ENCODE peak calls at places on chromosomes 1 and 21, in seven cellular contexts. X is ACHN, R is upper lobe of left lung, E is psoas muscle, J is G401, S is occipital lobe, V is NCI-H1694. F is an unnamed sample.

GRCh38 chr1:17460265-17460664 is 20.8 kb upstream of the RCC2 start:
- DNase-seq in X (peak), R (no peak), E (no peak), J (no peak), S (no peak), V (no peak), F (no peak)

GRCh38 chr1:56448937-56449336 is 130.4 kb downstream of the PLPP3 start:
- DNase-seq in X (no peak), R (no peak), E (peak), J (no peak), S (no peak), V (no peak), F (no peak)

GRCh38 chr1:221801773-221802516 is 60.1 kb upstream of the DUSP10 start:
- DNase-seq in X (peak), R (no peak), E (no peak), J (no peak), S (no peak), V (no peak), F (no peak)

GRCh38 chr1:58870298-58870676 is 86.4 kb upstream of the JUN start:
- DNase-seq in X (peak), R (no peak), E (no peak), J (peak), S (no peak), V (no peak), F (no peak)

GRCh38 chr1:212139526-212140137 is 104.1 kb downstream of the DTL start:
- DNase-seq in X (no peak), R (no peak), E (no peak), J (no peak), S (no peak), V (no peak), F (no peak)

GRCh38 chr1:156421062-156421938 is 52.3 kb downstream of the RHBG start:
- DNase-seq in X (peak), R (peak), E (peak), J (peak), S (peak), V (peak), F (no peak)

GRCh38 chr1:101028466-101028865 is 2.9 kb upstream of the DPH5 start:
- DNase-seq in X (no peak), R (no peak), E (no peak), J (no peak), S (no peak), V (no peak), F (no peak)

GRCh38 chr1:245463392-245464165 is 308.8 kb downstream of the KIF26B start:
- DNase-seq in X (no peak), R (no peak), E (no peak), J (no peak), S (no peak), V (no peak), F (no peak)

GRCh38 chr21:42239556-42239955 is 20.6 kb downstream of the ABCG1 start:
- DNase-seq in X (no peak), R (no peak), E (peak), J (no peak), S (no peak), V (no peak), F (no peak)

GRCh38 chr1:225549821-225550220 is 103.1 kb downstream of the ENAH start:
- DNase-seq in X (no peak), R (no peak), E (no peak), J (no peak), S (no peak), V (no peak), F (no peak)

GRCh38 chr1:239997515-239998311 is 94.0 kb upstream of the FMN2 start:
- DNase-seq in X (peak), R (peak), E (no peak), J (no peak), S (no peak), V (no peak), F (no peak)

GRCh38 chr1:199422206-199422605 is 605.3 kb upstream of the NR5A2 start:
- DNase-seq in X (peak), R (no peak), E (no peak), J (no peak), S (no peak), V (no peak), F (no peak)

GRCh38 chr1:199172286-199173124 is 533.7 kb downstream of the PTPRC start:
- DNase-seq in X (no peak), R (no peak), E (no peak), J (no peak), S (no peak), V (no peak), F (no peak)

GRCh38 chr1:243903904-243904303 is 53.9 kb upstream of the AKT3 start:
- DNase-seq in X (peak), R (no peak), E (no peak), J (no peak), S (no peak), V (no peak), F (no peak)

GRCh38 chr1:85244271-85245053 is 15.0 kb downstream of the C1orf52 start:
- DNase-seq in X (no peak), R (no peak), E (no peak), J (no peak), S (no peak), V (no peak), F (peak)

GRCh38 chr1:222928212-222928611 is 113.4 kb downstream of the DISP1 start:
- DNase-seq in X (no peak), R (no peak), E (peak), J (peak), S (peak), V (peak), F (no peak)

F was measured in GM04503.